ENCODE peak calls at places on chromosomes 2 and 18, in five cellular contexts. I is neuronal stem cell, R is H9, A is trophoblast cell, K is H1. O is an unnamed sample. For H3K4me1, the result is how much of the 10 kb centered on the place peaks cover.

GRCh38 chr2:172234716-172235661 is 132.3 kb upstream of the DLX2 start:
- DNase-seq in I (peak), R (peak), A (no peak), K (no peak), O (no peak)

GRCh38 chr2:113895301-113895700 is 5.4 kb downstream of the ACTR3 start:
- DNase-seq in I (no peak), R (no peak), A (no peak), K (no peak), O (no peak)

GRCh38 chr18:63213331-63213900 is 106.2 kb downstream of the BCL2 start:
- DNase-seq in I (no peak), R (no peak), A (no peak), K (no peak), O (peak)

GRCh38 chr18:47983946-47984345 is 53.5 kb upstream of the SMAD2 start:
- DNase-seq in I (no peak), R (no peak), A (no peak), K (no peak), O (no peak)

GRCh38 chr2:241887806-241888522 is 18.4 kb downstream of the RTP5 start:
- DNase-seq in I (no peak), R (no peak), A (no peak), K (no peak), O (no peak)

GRCh38 chr2:26491563-26492167 is 13.7 kb upstream of the OTOF start:
- DNase-seq in I (no peak), R (no peak), A (no peak), K (no peak), O (no peak)

GRCh38 chr2:218892693-218893348 is 12.2 kb downstream of the WNT10A start:
- DNase-seq in I (peak), R (peak), A (peak), K (no peak), O (peak)

GRCh38 chr2:219571311-219572236 is at the start of gene OBSL1:
- DNase-seq in I (peak), R (peak), A (peak), K (no peak), O (peak)

GRCh38 chr2:241390301-241391206 is 34.5 kb downstream of the FARP2 start:
- DNase-seq in I (no peak), R (no peak), A (no peak), K (no peak), O (no peak)

GRCh38 chr2:218093879-218094278 is 24.8 kb downstream of the RUFY4 start:
- DNase-seq in I (no peak), R (no peak), A (no peak), K (no peak), O (no peak)

GRCh38 chr18:79912994-79913831 is 38.2 kb downstream of the SLC66A2 start:
- DNase-seq in I (no peak), R (peak), A (no peak), K (no peak), O (no peak)

GRCh38 chr18:42706618-42707017 is 408.9 kb downstream of the RIT2 start:
- DNase-seq in I (no peak), R (peak), A (peak), K (no peak), O (no peak)

GRCh38 chr18:76621782-76622495 is 126.9 kb upstream of the ZNF516 start:
- DNase-seq in I (no peak), R (no peak), A (no peak), K (no peak), O (peak)

GRCh38 chr2:109238580-109238979 is 109.6 kb downstream of the SH3RF3 start:
- DNase-seq in I (no peak), R (no peak), A (no peak), K (no peak), O (peak)

GRCh38 chr2:42095923-42096408 is 48.1 kb downstream of the PKDCC start:
- DNase-seq in I (peak), R (no peak), A (peak), K (no peak), O (peak)

GRCh38 chr18:60044290-60045006 is 144.7 kb downstream of the PMAIP1 start:
- DNase-seq in I (no peak), R (no peak), A (no peak), K (no peak), O (no peak)

GRCh38 chr2:231655494-231656408 is 52.6 kb upstream of the PTMA start:
- DNase-seq in I (no peak), R (peak), A (no peak), K (no peak), O (no peak)

GRCh38 chr2:135792401-135793152 is 44.4 kb downstream of the LCT start:
- DNase-seq in I (no peak), R (no peak), A (no peak), K (no peak), O (no peak)

GRCh38 chr2:123419976-123420375 is 605.1 kb upstream of the CNTNAP5 start:
- DNase-seq in I (no peak), R (no peak), A (no peak), K (no peak), O (no peak)

GRCh38 chr2:151781642-151782041 is 46.6 kb downstream of the ARL5A start:
- DNase-seq in I (no peak), R (no peak), A (no peak), K (no peak), O (no peak)

GRCh38 chr2:44371445-44371844 is 9.7 kb downstream of the CAMKMT start:
- DNase-seq in I (no peak), R (no peak), A (no peak), K (no peak), O (no peak)

GRCh38 chr18:2223394-2223793 is 347.9 kb downstream of the METTL4 start:
- DNase-seq in I (peak), R (no peak), A (peak), K (no peak), O (no peak)

GRCh38 chr18:57585846-57586242 is 658 bp downstream of the FECH start:
- DNase-seq in I (no peak), R (no peak), A (no peak), K (no peak), O (no peak)

GRCh38 chr2:38360177-38360576 is 16.9 kb downstream of the ATL2 start:
- DNase-seq in I (no peak), R (no peak), A (no peak), K (no peak), O (no peak)

GRCh38 chr2:120736955-120737801 is 1.5 kb downstream of the GLI2 start:
- DNase-seq in I (peak), R (peak), A (no peak), K (peak), O (peak)

GRCh38 chr18:49510393-49511115 is 23.5 kb upstream of the C18orf32 start:
- DNase-seq in I (no peak), R (peak), A (no peak), K (no peak), O (peak)

GRCh38 chr2:68594674-68595492 is 48.5 kb upstream of the PROKR1 start:
- DNase-seq in I (no peak), R (peak), A (peak), K (peak), O (peak)

GRCh38 chr2:234251326-234252271 is 201.1 kb downstream of the SPP2 start:
- DNase-seq in I (no peak), R (no peak), A (no peak), K (no peak), O (peak)

GRCh38 chr2:217928324-217929293 is 74.2 kb downstream of the TNS1 start:
- DNase-seq in I (no peak), R (no peak), A (no peak), K (no peak), O (no peak)

GRCh38 chr2:5230443-5230842 is 461.7 kb upstream of the SOX11 start:
- DNase-seq in I (no peak), R (no peak), A (no peak), K (no peak), O (no peak)

GRCh38 chr2:5234563-5234962 is 457.6 kb upstream of the SOX11 start:
- DNase-seq in I (no peak), R (no peak), A (no peak), K (no peak), O (no peak)

GRCh38 chr2:5227062-5227699 is 465.0 kb upstream of the SOX11 start:
- DNase-seq in I (no peak), R (no peak), A (no peak), K (no peak), O (no peak)

GRCh38 chr2:5230879-5231278 is 461.3 kb upstream of the SOX11 start:
- DNase-seq in I (no peak), R (no peak), A (no peak), K (no peak), O (no peak)

GRCh38 chr2:5231287-5231686 is 460.9 kb upstream of the SOX11 start:
- DNase-seq in I (no peak), R (no peak), A (no peak), K (no peak), O (no peak)
- H2AK5ac ChIP-seq in I (no peak), R (no peak), A (no peak), K (no peak), O (no peak)

GRCh38 chr2:29627366-29627765 is 294.0 kb downstream of the ALK start:
- DNase-seq in I (no peak), R (no peak), A (no peak), K (peak), O (peak)
- H2BK12ac ChIP-seq in I (no peak), R (no peak), A (no peak), K (peak), O (no peak)

DNA sequence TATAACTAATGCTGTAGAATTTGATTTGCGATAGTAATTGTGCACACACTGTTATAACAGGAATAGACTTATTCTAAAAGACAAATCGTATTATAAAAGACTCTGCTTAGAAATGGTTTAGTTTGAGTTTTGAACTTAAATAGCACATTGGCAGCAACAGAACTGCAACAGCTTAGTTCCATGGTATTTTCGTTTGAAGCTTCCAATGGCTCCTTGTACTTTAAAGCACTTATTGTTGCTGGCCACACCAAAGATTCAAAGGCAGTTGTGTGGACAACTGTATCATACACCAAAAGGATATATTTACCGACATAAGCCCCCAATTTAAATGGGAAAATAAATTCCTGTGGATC is 634 bp downstream of the WIPF1 start:
- DNase-seq in I (no peak), R (no peak), A (no peak), K (no peak), O (no peak)
- H3K4me1 ChIP-seq in I (under half), R (under half), A (under half), K (under half), O (under half)

GRCh38 chr18:24771300-24771699 is 310.9 kb downstream of the HRH4 start:
- DNase-seq in I (no peak), R (no peak), A (no peak), K (no peak), O (no peak)
- H2AK5ac ChIP-seq in I (no peak), R (no peak), A (no peak), K (no peak), O (no peak)

GRCh38 chr2:27663160-27663462 is 303 bp downstream of the SUPT7L start:
- DNase-seq in I (no peak), R (no peak), A (no peak), K (no peak), O (no peak)

GRCh38 chr2:27664245-27664574 is 521 bp downstream of the SLC4A1AP start:
- DNase-seq in I (peak), R (no peak), A (no peak), K (no peak), O (no peak)

GRCh38 chr2:27663463-27664244 is at the start of the genes SLC4A1AP and SUPT7L:
- DNase-seq in I (peak), R (peak), A (peak), K (peak), O (peak)

GRCh38 chr2:27667439-27667838 is 3.8 kb downstream of the SLC4A1AP start:
- DNase-seq in I (no peak), R (no peak), A (no peak), K (no peak), O (no peak)

DNA sequence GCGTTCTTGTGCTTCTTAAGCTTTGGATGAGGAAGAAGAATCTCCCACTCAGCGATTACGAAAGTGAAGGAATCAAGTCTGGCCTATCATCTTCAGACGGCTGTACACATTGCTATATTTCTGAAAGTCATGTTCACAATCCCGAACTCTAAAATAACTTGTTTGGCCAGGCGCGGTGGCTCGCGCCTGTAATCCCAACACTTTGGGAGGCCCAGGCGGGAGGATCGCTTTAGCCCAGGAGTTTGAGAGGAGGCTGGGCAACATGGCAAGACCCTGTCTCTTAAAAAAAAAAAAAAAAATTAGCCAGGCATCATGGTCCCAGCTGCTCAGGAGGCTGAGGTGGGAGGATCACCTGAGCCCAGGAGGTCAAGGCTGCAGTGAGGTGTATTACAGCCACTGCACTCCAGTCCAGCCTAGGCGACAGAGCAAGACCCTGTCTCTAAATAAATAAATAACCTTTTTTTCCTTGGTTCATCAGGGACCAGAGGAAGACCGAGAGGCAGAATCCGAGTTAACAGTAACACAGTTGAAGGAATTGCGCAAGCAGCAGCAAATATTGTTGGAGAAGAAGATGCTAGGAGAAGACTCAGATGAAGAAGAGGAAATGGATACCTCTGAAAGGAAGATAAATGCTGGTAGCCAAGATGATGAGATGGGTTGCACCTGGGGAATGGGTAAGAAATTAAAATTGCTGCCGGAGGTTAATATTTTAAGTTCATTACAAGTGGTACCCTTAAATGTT is 1.1 kb downstream of the SLC4A1AP start:
- DNase-seq in I (no peak), R (no peak), A (no peak), K (no peak), O (no peak)
- H2BK12ac ChIP-seq in I (no peak), R (no peak), A (no peak), K (no peak), O (no peak)

GRCh38 chr2:37357461-37358008 is 13.1 kb downstream of the QPCT start:
- DNase-seq in I (no peak), R (no peak), A (no peak), K (no peak), O (no peak)
- H3K4me1 ChIP-seq in I (under half), R (under half), A (under half), K (under half), O (under half)

DNA sequence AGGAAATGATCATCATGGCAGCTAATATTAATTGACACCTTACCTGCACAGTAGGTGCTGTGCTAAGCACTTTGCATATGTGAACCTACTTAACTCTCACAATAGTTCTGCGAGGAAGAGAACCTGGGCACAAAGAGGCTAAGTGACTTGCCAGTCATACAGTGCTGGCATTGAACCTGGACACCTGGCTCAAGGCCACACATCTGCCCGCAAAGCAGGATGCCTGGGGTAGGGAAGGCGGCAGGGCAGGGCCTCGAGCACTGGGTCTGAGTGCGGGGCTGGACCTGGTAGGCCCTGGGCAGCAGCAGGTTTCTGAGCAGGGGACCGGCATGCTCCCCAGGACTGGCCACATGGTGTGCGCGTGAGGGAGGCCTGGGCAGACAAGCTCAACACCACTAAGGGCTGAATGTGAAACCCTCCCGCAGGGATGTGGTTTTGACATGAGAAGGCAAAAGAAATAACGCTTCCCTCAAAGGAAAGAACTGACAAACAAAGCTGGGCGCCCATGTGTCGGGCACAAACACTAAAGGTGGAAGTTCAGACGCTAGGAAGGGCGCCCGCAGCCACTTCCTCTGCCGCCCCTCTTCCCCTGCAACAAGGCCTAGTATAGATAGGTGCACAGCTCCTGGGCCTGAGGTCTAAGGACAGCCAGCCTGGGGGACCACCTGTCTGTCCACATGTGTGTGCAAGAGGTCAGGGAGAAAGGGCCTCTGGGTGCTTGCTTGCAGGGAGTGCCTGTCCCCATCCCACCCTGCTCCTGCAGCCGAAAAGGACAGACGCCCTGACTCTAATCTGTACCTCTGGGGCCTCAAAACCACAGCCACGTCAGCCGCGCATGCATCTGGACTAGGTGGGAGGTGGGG is 92.5 kb downstream of the ZFP36L2 start:
- DNase-seq in I (no peak), R (no peak), A (no peak), K (no peak), O (no peak)
- H2AK5ac ChIP-seq in I (peak), R (no peak), A (peak), K (no peak), O (no peak)

DNA sequence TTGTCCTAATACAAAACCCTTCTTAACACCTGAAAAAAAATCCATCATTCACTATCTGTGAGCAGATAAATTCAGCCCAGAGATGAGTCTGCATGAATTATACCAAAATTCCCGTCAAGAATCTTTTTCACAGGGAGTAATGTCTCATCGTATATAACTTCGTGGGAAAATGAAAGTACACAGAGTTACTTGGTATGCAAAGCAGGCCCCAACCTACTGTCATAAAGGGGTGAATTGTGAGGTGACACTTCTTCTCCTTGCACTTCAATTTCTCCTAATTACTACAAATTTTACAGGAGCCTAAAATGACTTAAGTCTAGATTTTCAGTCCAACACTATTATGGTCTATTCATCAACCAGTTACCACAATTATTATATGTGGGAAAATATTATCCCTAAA is 84.6 kb upstream of the CDH20 start:
- DNase-seq in I (no peak), R (no peak), A (no peak), K (no peak), O (no peak)
- H2BK12ac ChIP-seq in I (no peak), R (no peak), A (no peak), K (no peak), O (no peak)

DNA sequence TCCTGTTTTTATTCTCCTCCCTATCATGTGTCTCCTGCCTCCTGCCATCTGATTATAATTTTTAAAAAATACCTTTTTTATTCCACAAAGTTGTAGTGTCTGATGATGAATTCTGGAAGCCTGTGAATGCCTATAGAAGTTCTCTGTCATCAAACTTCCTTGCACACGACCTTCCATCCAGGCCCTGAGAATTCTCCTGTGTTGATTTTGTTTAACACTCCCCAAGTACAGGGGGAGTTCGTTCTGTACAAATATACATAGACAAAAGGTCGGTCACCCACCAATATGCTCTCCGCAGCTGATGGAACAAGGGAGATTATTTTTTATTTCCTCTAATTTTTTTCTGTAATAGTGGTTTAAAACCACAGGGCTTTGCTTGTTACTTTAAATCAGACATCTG is 232.5 kb downstream of the PIEZO2 start:
- DNase-seq in I (no peak), R (no peak), A (no peak), K (no peak), O (no peak)
- H3K4me1 ChIP-seq in I (under half), R (under half), A (under half), K (under half), O (under half)

O was measured in mesenchymal stem cell.